ENCODE peak calls at places on chromosomes 1 and 21, in four cellular contexts. E is IMR-90, L is body of pancreas, S is stomach. B is an unnamed sample.

GRCh38 chr1:36988741-36989193 is 45.5 kb downstream of the GRIK3 start:
- DNase-seq in S (no peak), L (no peak), E (no peak), B (no peak)

GRCh38 chr1:93963585-93963984 is 54.4 kb upstream of the GCLM start:
- DNase-seq in L (peak; percentile 62), E (no peak), S (no peak), B (no peak)

GRCh38 chr21:38965241-38965640 is 159.5 kb downstream of the ETS2 start:
- DNase-seq in L (no peak), E (peak; percentile 51), S (no peak), B (no peak)

GRCh38 chr1:174968750-174969244 is 30.9 kb upstream of the CACYBP start:
- DNase-seq in L (no peak), E (peak; percentile 57), S (no peak), B (no peak)

GRCh38 chr1:89754518-89754917 is 66.3 kb upstream of the LRRC8D start:
- DNase-seq in L (peak; percentile 26), S (no peak), E (peak; percentile 63), B (no peak)

GRCh38 chr1:38779491-38779890 is 80.1 kb downstream of the RRAGC start:
- DNase-seq in L (no peak), E (no peak), S (no peak), B (no peak)

GRCh38 chr1:12415239-12415543 is 185.4 kb downstream of the VPS13D start:
- DNase-seq in S (no peak), E (peak; percentile 73), L (no peak), B (no peak)

GRCh38 chr1:50822035-50822776 is 137.9 kb downstream of the FAF1 start:
- DNase-seq in E (peak; percentile 20), S (no peak), L (no peak), B (no peak)

GRCh38 chr21:46551636-46552241 is 53.1 kb downstream of the S100B start:
- DNase-seq in E (no peak), L (peak; percentile 45), S (peak; percentile 29), B (peak; percentile 90)

GRCh38 chr1:907611-908451 is 15.9 kb upstream of the SAMD11 start:
- DNase-seq in E (no peak), L (peak; percentile 1), S (peak; percentile 23), B (peak; percentile 71)

GRCh38 chr1:184399192-184399847 is 12.5 kb downstream of the C1orf21 start:
- DNase-seq in S (no peak), L (no peak), E (no peak), B (no peak)

GRCh38 chr1:174995916-174996315 is 3.8 kb upstream of the CACYBP start:
- DNase-seq in L (no peak), S (no peak), E (peak; percentile 61), B (no peak)

GRCh38 chr1:162135271-162135775 is 65.8 kb downstream of the NOS1AP start:
- DNase-seq in S (no peak), E (no peak), L (no peak), B (no peak)

GRCh38 chr1:114755006-114755936 is 2.5 kb downstream of the CSDE1 start:
- DNase-seq in L (no peak), E (peak; percentile 19), S (no peak), B (no peak)

GRCh38 chr1:212453156-212453857 is 20.6 kb downstream of the NENF start:
- DNase-seq in S (no peak), E (no peak), L (no peak), B (peak; percentile 66)

GRCh38 chr1:190560161-190560681 is 82.6 kb upstream of the BRINP3 start:
- DNase-seq in E (no peak), L (no peak), S (no peak), B (no peak)

GRCh38 chr1:155012052-155012546 is 9.5 kb downstream of the ZBTB7B start:
- DNase-seq in E (no peak), S (peak; percentile 70), L (peak; percentile 74), B (peak; percentile 81)

GRCh38 chr1:183757061-183757460 is 47.9 kb upstream of the RGL1 start:
- DNase-seq in S (no peak), L (no peak), E (peak; percentile 84), B (no peak)

GRCh38 chr1:7389201-7389785 is 381.8 kb upstream of the VAMP3 start:
- DNase-seq in E (peak; percentile 38), L (no peak), S (peak; percentile 17), B (peak; percentile 77)

GRCh38 chr1:200671235-200671786 is 1.6 kb upstream of the DDX59 start:
- DNase-seq in E (no peak), L (no peak), S (no peak), B (no peak)

GRCh38 chr1:32765561-32766327 is 51.4 kb downstream of the YARS1 start:
- DNase-seq in S (no peak), E (no peak), L (no peak), B (no peak)

DNA sequence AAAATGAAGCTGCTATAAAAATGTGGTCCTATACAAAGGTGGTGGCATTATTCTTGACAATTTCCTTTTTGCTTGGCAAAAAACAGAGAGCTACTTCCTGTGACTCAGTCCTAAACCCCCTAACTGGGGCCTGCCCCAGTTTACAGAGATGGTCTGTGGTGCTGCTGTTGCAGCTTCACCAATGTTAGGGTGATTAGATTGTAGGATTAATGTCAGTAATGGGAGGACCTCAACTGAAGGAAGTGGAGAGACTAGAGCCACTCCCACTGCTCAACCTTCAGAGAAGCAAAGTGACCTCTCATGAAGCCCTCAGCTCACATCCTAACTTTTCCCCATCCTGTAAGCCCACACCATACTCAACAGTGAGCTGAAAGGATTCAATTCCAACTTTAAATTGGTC is 3.6 kb downstream of the S100A6 start:
- DNase-seq in L (no peak), E (no peak), S (no peak), B (no peak)
- TF ChIP-seq POLR2A in L (no peak), E (no peak), S (no peak), B (no peak)

DNA sequence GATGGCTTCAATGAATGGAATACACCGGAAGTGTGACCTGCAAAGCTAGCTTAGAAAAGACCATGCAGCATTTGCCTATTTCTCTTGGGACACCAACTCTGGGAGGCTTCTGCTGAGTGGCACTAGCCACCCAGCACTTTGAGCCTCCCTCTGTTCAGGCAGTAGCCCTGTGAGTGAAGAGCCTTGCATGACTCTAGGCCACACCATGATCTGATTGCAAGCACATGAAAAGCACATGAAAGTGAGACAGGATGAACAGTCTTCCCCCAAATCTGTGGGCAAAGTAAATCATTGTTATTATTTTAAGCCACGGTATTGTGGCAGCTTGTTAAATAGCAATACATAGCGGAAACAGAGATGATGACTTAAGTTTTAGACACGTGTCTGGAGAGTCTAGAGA is 2.8 kb downstream of the CD48 start:
- DNase-seq in E (no peak), S (no peak), L (no peak), B (no peak)
- TF ChIP-seq POLR2A in E (no peak), S (no peak), L (no peak), B (no peak)

DNA sequence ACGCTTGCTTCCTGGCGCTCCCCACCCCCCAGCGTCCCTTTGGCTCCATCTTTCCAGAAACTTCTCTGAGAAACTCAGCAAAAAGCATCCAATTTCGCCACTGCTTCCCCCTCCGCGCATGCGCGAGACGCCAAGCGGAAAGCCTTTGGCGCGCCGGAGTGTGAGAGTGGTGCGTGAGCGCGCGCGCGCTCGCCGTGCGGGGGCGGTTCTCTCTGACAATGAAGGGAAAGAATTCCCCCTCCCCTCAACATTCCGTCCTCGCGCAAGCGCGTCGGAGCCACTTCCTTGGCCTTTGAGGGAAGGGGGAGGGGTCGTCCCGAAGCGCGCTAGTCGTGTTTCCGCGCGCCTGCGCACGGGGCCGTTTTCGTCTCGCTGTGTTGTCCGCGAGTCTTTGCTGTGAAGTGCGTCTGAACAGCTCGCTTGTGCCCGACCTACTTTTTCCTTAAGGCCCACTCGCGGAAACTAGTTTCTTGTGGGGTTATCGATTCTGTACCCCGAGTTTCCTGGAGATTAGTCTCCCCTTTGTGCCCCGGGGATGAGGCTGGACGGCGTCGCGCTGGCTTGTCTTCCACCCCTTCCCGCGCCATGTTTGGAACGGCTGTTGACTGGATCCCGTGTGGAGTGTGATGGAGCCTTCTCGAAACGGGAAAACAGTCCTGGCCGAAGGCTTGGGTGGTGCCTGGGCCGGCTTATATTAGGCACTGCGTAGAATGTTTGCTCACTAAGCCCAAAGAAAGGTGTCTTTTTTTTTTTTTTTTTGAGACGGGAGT is 11.6 kb upstream of the SPEN start:
- DNase-seq in E (peak; percentile 99), S (peak; percentile 99), L (peak; percentile 100), B (peak; percentile 99)
- TF ChIP-seq POLR2A in E (peak; percentile 85), S (no peak), L (peak; percentile 98), B (peak; percentile 84)

GRCh38 chr1:16970132-16970910 is 10.1 kb downstream of the MFAP2 start:
- DNase-seq in S (no peak), E (no peak), L (no peak), B (no peak)
- TF ChIP-seq POLR2A in S (no peak), E (no peak), L (no peak), B (no peak)

B was measured in spleen.